ENCODE peak calls at places on chromosomes 5 and 9, in seven cellular contexts. M, B, G, A, U, I and F are unnamed samples.

GRCh38 chr5:90421136-90421535 is 11.6 kb upstream of the CETN3 start:
- DNase-seq in M (no peak), B (peak; percentile 23), G (no peak), A (peak; percentile 13), U (no peak), I (peak; percentile 14), F (peak; percentile 14)

GRCh38 chr9:84490206-84490605 is 149.6 kb upstream of the SLC28A3 start:
- DNase-seq in M (no peak), B (no peak), G (no peak), A (no peak), U (no peak), I (no peak), F (no peak)

GRCh38 chr5:116467444-116467843 is 107.2 kb downstream of the SEMA6A start:
- DNase-seq in M (no peak), B (no peak), G (no peak), A (no peak), U (no peak), I (no peak), F (no peak)

GRCh38 chr9:124792257-124792975 is 15.5 kb downstream of the OLFML2A start:
- DNase-seq in M (no peak), B (no peak), G (no peak), A (no peak), U (no peak), I (no peak), F (no peak)

GRCh38 chr9:80213613-80214012 is 641.8 kb downstream of the TLE4 start:
- DNase-seq in M (no peak), B (no peak), G (no peak), A (no peak), U (no peak), I (no peak), F (no peak)

GRCh38 chr5:128774605-128775004 is 190.7 kb upstream of the SLC27A6 start:
- DNase-seq in M (no peak), B (no peak), G (no peak), A (no peak), U (no peak), I (peak; percentile 93), F (no peak)

GRCh38 chr5:32339198-32339597 is 26.5 kb upstream of the MTMR12 start:
- DNase-seq in M (no peak), B (no peak), G (no peak), A (peak; percentile 31), U (no peak), I (peak; percentile 22), F (no peak)

GRCh38 chr9:4573176-4573575 is 82.9 kb downstream of the SLC1A1 start:
- DNase-seq in M (no peak), B (no peak), G (no peak), A (no peak), U (no peak), I (no peak), F (no peak)

GRCh38 chr9:121298689-121299112 is 30.7 kb downstream of the GSN start:
- DNase-seq in M (no peak), B (peak; percentile 52), G (no peak), A (no peak), U (no peak), I (no peak), F (no peak)

GRCh38 chr5:75681125-75681830 is 36.0 kb downstream of the POC5 start:
- DNase-seq in M (no peak), B (no peak), G (no peak), A (peak; percentile 69), U (no peak), I (peak; percentile 73), F (peak; percentile 27)

GRCh38 chr9:131078427-131079366 is 17.6 kb upstream of the AIF1L start:
- DNase-seq in M (no peak), B (no peak), G (no peak), A (no peak), U (no peak), I (no peak), F (no peak)

GRCh38 chr9:124270504-124271335 is 13.0 kb downstream of the NEK6 start:
- DNase-seq in M (no peak), B (no peak), G (no peak), A (no peak), U (no peak), I (no peak), F (no peak)

GRCh38 chr5:20575515-20575914 is 587.5 kb upstream of the CDH18 start:
- DNase-seq in M (no peak), B (no peak), G (no peak), A (no peak), U (no peak), I (no peak), F (no peak)

GRCh38 chr9:129270903-129271431 is 92.9 kb upstream of the IER5L start:
- DNase-seq in M (no peak), B (no peak), G (no peak), A (peak; percentile 89), U (no peak), I (peak; percentile 83), F (no peak)

GRCh38 chr9:77952641-77953341 is 78.8 kb downstream of the GNAQ start:
- DNase-seq in M (no peak), B (no peak), G (no peak), A (peak; percentile 43), U (no peak), I (peak; percentile 46), F (no peak)

GRCh38 chr5:141330299-141331080 is at the start of gene PCDHGA1:
- DNase-seq in M (no peak), B (peak; percentile 42), G (no peak), A (peak; percentile 61), U (no peak), I (peak; percentile 79), F (peak; percentile 46)

GRCh38 chr5:35061216-35061615 is 13.5 kb upstream of the AGXT2 start:
- DNase-seq in M (no peak), B (peak; percentile 42), G (no peak), A (peak; percentile 48), U (no peak), I (peak; percentile 72), F (no peak)

GRCh38 chr9:15272377-15272928 is 34.6 kb downstream of the TTC39B start:
- DNase-seq in M (no peak), B (no peak), G (no peak), A (no peak), U (no peak), I (no peak), F (no peak)

GRCh38 chr5:112436139-112436538 is 17.1 kb upstream of the EPB41L4A start:
- DNase-seq in M (no peak), B (no peak), G (no peak), A (no peak), U (no peak), I (no peak), F (no peak)

GRCh38 chr5:123344819-123345426 is 78.3 kb downstream of the CEP120 start:
- DNase-seq in M (no peak), B (peak; percentile 1), G (no peak), A (peak; percentile 31), U (peak; percentile 26), I (peak; percentile 52), F (peak; percentile 24)

GRCh38 chr9:109403766-109404320 is 83.0 kb upstream of the EPB41L4B start:
- DNase-seq in M (no peak), B (no peak), G (no peak), A (no peak), U (no peak), I (no peak), F (no peak)

GRCh38 chr9:91334053-91334452 is 27.7 kb downstream of the AUH start:
- DNase-seq in M (no peak), B (no peak), G (no peak), A (peak; percentile 52), U (no peak), I (peak; percentile 8), F (peak; percentile 25)

GRCh38 chr9:114046876-114047275 is 31.2 kb downstream of the AMBP start:
- DNase-seq in M (no peak), B (no peak), G (no peak), A (no peak), U (no peak), I (no peak), F (no peak)

GRCh38 chr9:127543221-127543620 is 68.9 kb upstream of the STXBP1 start:
- DNase-seq in M (no peak), B (no peak), G (no peak), A (no peak), U (no peak), I (no peak), F (no peak)

GRCh38 chr9:116151966-116152381 is 1.6 kb upstream of the PAPPA start:
- DNase-seq in M (no peak), B (no peak), G (no peak), A (peak; percentile 93), U (no peak), I (peak; percentile 95), F (peak; percentile 48)

GRCh38 chr5:67431191-67431590 is 234.6 kb upstream of the CD180 start:
- DNase-seq in M (no peak), B (no peak), G (no peak), A (no peak), U (no peak), I (peak; percentile 5), F (no peak)

GRCh38 chr5:174180639-174181038 is 135.1 kb downstream of the NSG2 start:
- DNase-seq in M (no peak), B (no peak), G (no peak), A (no peak), U (no peak), I (no peak), F (no peak)